ENCODE peak calls at places on chromosomes 11 and 22, in four cellular contexts. O is SK-N-SH, W is K562, C is GM12878. R is an unnamed sample.

GRCh38 chr22:39515266-39516050 is 4.9 kb upstream of the ATF4 start:
- DNase-seq in C (no peak), O (no peak), W (no peak), R (no peak)

GRCh38 chr11:114317738-114318137 is 21.5 kb downstream of the NNMT start:
- DNase-seq in O (peak; percentile 39), W (no peak), C (no peak), R (peak; percentile 65)

GRCh38 chr11:111911563-111912401 is at the start of gene CRYAB:
- DNase-seq in C (no peak), W (peak; percentile 33), O (no peak), R (no peak)

GRCh38 chr11:67996051-67996450 is 7.8 kb downstream of the UNC93B1 start:
- DNase-seq in C (no peak), O (no peak), W (peak; percentile 8), R (no peak)

GRCh38 chr11:117970400-117971024 is 15.7 kb upstream of the IL10RA start:
- DNase-seq in W (no peak), O (no peak), C (no peak), R (no peak)

GRCh38 chr11:76628408-76628947 is 42.1 kb downstream of the LRRC32 start:
- DNase-seq in C (no peak), O (no peak), W (no peak), R (no peak)

GRCh38 chr22:25942126-25942988 is 200.4 kb downstream of the MYO18B start:
- DNase-seq in C (no peak), W (no peak), O (no peak), R (no peak)

GRCh38 chr22:31019276-31019930 is 50.3 kb downstream of the TUG1 start:
- DNase-seq in O (no peak), W (no peak), C (no peak), R (no peak)

GRCh38 chr11:69167130-69167915 is 11.6 kb downstream of the SMIM38 start:
- DNase-seq in O (no peak), C (no peak), W (no peak), R (no peak)

GRCh38 chr11:27020736-27021135 is 19.9 kb upstream of the BBOX1 start:
- DNase-seq in C (no peak), W (no peak), O (no peak), R (no peak)

GRCh38 chr11:121071456-121072236 is 29.4 kb upstream of the TECTA start:
- DNase-seq in C (no peak), O (no peak), W (no peak), R (no peak)

GRCh38 chr11:59992420-59992819 is 24.6 kb upstream of the OOSP4B start:
- DNase-seq in W (no peak), C (no peak), O (no peak), R (no peak)

GRCh38 chr11:11170352-11171084 is 182.5 kb downstream of the CSNK2A3 start:
- DNase-seq in C (peak; percentile 39), O (no peak), W (no peak), R (no peak)

GRCh38 chr22:41725510-41726110 is 26.3 kb downstream of the MEI1 start:
- DNase-seq in W (peak; percentile 52), C (no peak), O (no peak), R (no peak)

GRCh38 chr11:112290462-112290894 is 29.8 kb upstream of the PLET1 start:
- DNase-seq in W (no peak), O (no peak), C (no peak), R (no peak)

GRCh38 chr11:112877561-112877960 is 83.7 kb upstream of the NCAM1 start:
- DNase-seq in W (no peak), C (no peak), O (peak; percentile 23), R (peak; percentile 38)

GRCh38 chr11:128052912-128053641 is 534.3 kb downstream of the ETS1 start:
- DNase-seq in W (no peak), O (peak; percentile 15), C (no peak), R (no peak)
- TF ChIP-seq USF1 in W (no peak), O (peak; percentile 20), C (no peak), R (no peak)

GRCh38 chr22:35648066-35649025 is at the start of gene APOL6:
- DNase-seq in C (peak; percentile 65), O (no peak), W (no peak), R (no peak)
- TF ChIP-seq USF2 in C (no peak), O (no peak), W (no peak), R (no peak)

GRCh38 chr11:130166457-130166784 is 6.8 kb downstream of the ST14 start:
- DNase-seq in W (no peak), C (no peak), O (peak; percentile 46), R (no peak)
- TF ChIP-seq USF1 in W (no peak), C (no peak), O (peak; percentile 7), R (no peak)

GRCh38 chr11:102661040-102661439 is 35.9 kb upstream of the MMP20 start:
- DNase-seq in O (no peak), C (no peak), W (no peak), R (no peak)

GRCh38 chr11:102662607-102663006 is 37.5 kb upstream of the MMP20 start:
- DNase-seq in O (no peak), C (no peak), W (no peak), R (no peak)

GRCh38 chr11:102669664-102670063 is 35.9 kb downstream of the MMP27 start:
- DNase-seq in C (no peak), O (no peak), W (no peak), R (no peak)

GRCh38 chr11:102664001-102664752 is 39.0 kb upstream of the MMP20 start:
- DNase-seq in W (no peak), C (no peak), O (no peak), R (peak; percentile 47)

GRCh38 chr11:102666331-102666957 is 39.1 kb downstream of the MMP27 start:
- DNase-seq in O (peak; percentile 34), C (no peak), W (peak; percentile 58), R (no peak)
- TF ChIP-seq USF2 in O (no peak), C (no peak), W (no peak), R (no peak)

GRCh38 chr11:74677131-74677530 is 54.1 kb downstream of the CHRDL2 start:
- DNase-seq in O (no peak), C (no peak), W (no peak), R (no peak)
- TF ChIP-seq USF1 in O (no peak), C (no peak), W (no peak), R (no peak)

GRCh38 chr11:48170176-48170839 is 46.3 kb upstream of the OR4B1 start:
- DNase-seq in W (no peak), O (no peak), C (no peak), R (no peak)
- TF ChIP-seq USF2 in W (no peak), O (no peak), C (no peak), R (no peak)

GRCh38 chr11:122140535-122140934 is 24.5 kb upstream of the BLID start:
- DNase-seq in C (no peak), W (no peak), O (no peak), R (no peak)

GRCh38 chr11:122139595-122139866 is 23.5 kb upstream of the BLID start:
- DNase-seq in O (no peak), C (no peak), W (no peak), R (no peak)

GRCh38 chr11:122144752-122145151 is 28.7 kb upstream of the BLID start:
- DNase-seq in W (no peak), O (no peak), C (no peak), R (no peak)

GRCh38 chr11:122138759-122139594 is 23.0 kb upstream of the BLID start:
- DNase-seq in O (no peak), C (no peak), W (no peak), R (no peak)

GRCh38 chr11:122141757-122142156 is 25.7 kb upstream of the BLID start:
- DNase-seq in O (no peak), W (no peak), C (no peak), R (no peak)
- TF ChIP-seq USF1 in O (no peak), W (no peak), C (no peak), R (no peak)

GRCh38 chr11:36024716-36025115 is 80.9 kb downstream of the LDLRAD3 start:
- DNase-seq in C (no peak), W (no peak), O (no peak), R (no peak)
- TF ChIP-seq USF2 in C (no peak), W (no peak), O (no peak), R (no peak)

DNA sequence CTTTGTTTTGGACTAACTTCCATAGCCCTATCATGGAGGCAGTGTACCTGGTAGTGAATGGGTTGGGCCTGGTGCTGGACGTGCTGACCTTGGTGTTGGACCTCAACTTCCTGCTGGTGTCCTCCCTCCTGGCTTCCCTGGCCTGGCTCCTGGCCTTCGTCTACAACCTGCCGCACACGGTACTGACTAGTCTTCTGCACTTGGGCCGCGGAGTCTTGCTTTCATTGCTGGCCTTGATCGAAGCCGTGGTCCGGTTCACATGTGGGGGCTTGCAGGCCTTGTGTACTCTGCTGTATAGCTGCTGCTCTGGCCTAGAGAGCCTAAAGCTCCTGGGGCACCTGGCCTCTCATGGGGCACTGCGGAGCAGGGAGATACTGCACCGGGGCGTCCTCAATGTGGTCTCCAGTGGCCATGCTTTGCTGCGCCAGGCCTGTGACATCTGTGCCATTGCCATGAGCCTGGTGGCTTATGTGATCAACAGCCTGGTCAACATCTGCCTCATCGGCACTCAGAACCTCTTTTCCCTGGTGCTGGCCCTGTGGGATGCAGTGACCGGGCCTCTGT is 846 bp downstream of the RNF26 start:
- DNase-seq in W (no peak), C (no peak), O (no peak), R (no peak)
- TF ChIP-seq USF1 in W (no peak), C (no peak), O (no peak), R (no peak)

GRCh38 chr22:49567894-49568750 is 259.6 kb downstream of the BRD1 start:
- DNase-seq in C (no peak), O (no peak), W (no peak), R (no peak)
- TF ChIP-seq USF2 in C (no peak), O (no peak), W (no peak), R (no peak)